ENCODE peak calls at places on chromosomes 11 and 22, in six cellular contexts. P is body of pancreas; B is stimulated activated naive CD8-positive, alpha-beta T cell treated with anti-CD3 and anti-CD28 coated beads, Interleukin-15, Interleukin-2, amounts not matched to agents 100 U/mL and 50 U/mL, for 24 hours; J is GM19239; A is stimulated activated naive B cell treated with anti-CD40 and anti-IgM and Interleukin-4, amounts not matched to agents 10 μg/mL and 1 μg/mL and 100 μg/mL, for 72 hours; K is activated T-cell treated with anti-CD3 and anti-CD28 coated beads for 1 hour. Q is an unnamed sample.

GRCh38 chr22:47372596-47373385 is 610.3 kb downstream of the TBC1D22A start:
- DNase-seq in J (no peak), K (no peak), A (no peak), P (peak), B (no peak), Q (no peak)

GRCh38 chr11:6194065-6194581 is 4.9 kb upstream of the OR52W1 start:
- DNase-seq in P (no peak), B (no peak), K (no peak), A (no peak), J (no peak), Q (no peak)

GRCh38 chr11:113896156-113896879 is 8.3 kb upstream of the HTR3B start:
- DNase-seq in K (peak), J (no peak), B (peak), P (peak), A (peak), Q (no peak)

GRCh38 chr11:76629133-76629852 is 41.3 kb downstream of the LRRC32 start:
- DNase-seq in P (no peak), A (peak), B (peak), J (no peak), K (no peak), Q (no peak)

GRCh38 chr11:134045799-134046635 is 22.9 kb upstream of the JAM3 start:
- DNase-seq in P (no peak), J (no peak), A (no peak), K (no peak), B (no peak), Q (no peak)

GRCh38 chr11:31943056-31943780 is 132.1 kb upstream of the PAX6 start:
- DNase-seq in B (no peak), K (no peak), J (no peak), A (no peak), P (no peak), Q (no peak)

GRCh38 chr22:31275018-31275417 is 17.3 kb downstream of the PIK3IP1 start:
- DNase-seq in B (no peak), P (no peak), J (no peak), K (no peak), A (no peak), Q (no peak)

GRCh38 chr22:28247114-28247513 is 328.1 kb upstream of the PITPNB start:
- DNase-seq in A (no peak), J (no peak), K (no peak), B (no peak), P (no peak), Q (no peak)

GRCh38 chr22:23709107-23709506 is 18.3 kb downstream of the RGL4 start:
- DNase-seq in K (no peak), B (no peak), P (no peak), J (no peak), A (no peak), Q (no peak)

GRCh38 chr11:12453243-12453642 is 75.9 kb downstream of the PARVA start:
- DNase-seq in A (no peak), K (no peak), J (no peak), P (no peak), B (no peak), Q (no peak)

GRCh38 chr22:27810566-27810965 is 9.0 kb upstream of the MN1 start:
- DNase-seq in P (peak), B (no peak), J (no peak), A (no peak), K (no peak), Q (no peak)

GRCh38 chr11:58525037-58525614 is 17.2 kb upstream of the OR5B21 start:
- DNase-seq in B (no peak), P (no peak), J (peak), K (no peak), A (peak), Q (no peak)

GRCh38 chr11:64447717-64448598 is 89.0 kb downstream of the RPS6KA4 start:
- DNase-seq in A (peak), P (peak), J (peak), B (peak), K (no peak), Q (no peak)

GRCh38 chr22:19488884-19489843 is 9.4 kb downstream of the CDC45 start:
- DNase-seq in P (no peak), B (no peak), J (no peak), A (no peak), K (no peak), Q (no peak)

GRCh38 chr11:32478277-32478731 is 43.0 kb upstream of the WT1 start:
- DNase-seq in K (no peak), B (no peak), P (no peak), A (no peak), J (no peak), Q (no peak)

GRCh38 chr11:71947498-71947897 is 18.7 kb downstream of the RNF121 start:
- DNase-seq in A (no peak), B (no peak), K (no peak), P (no peak), J (no peak), Q (no peak)

GRCh38 chr11:68002575-68002942 is 1.3 kb downstream of the UNC93B1 start:
- DNase-seq in B (no peak), A (peak), P (no peak), J (no peak), K (no peak), Q (no peak)

GRCh38 chr22:28247667-28248363 is 328.8 kb upstream of the PITPNB start:
- DNase-seq in J (no peak), P (no peak), A (no peak), K (no peak), B (no peak), Q (no peak)

GRCh38 chr22:35155403-35156025 is 89.6 kb downstream of the ISX start:
- DNase-seq in J (no peak), A (no peak), K (no peak), B (no peak), P (no peak), Q (no peak)

GRCh38 chr22:39594411-39594810 is 23.9 kb downstream of the CACNA1I start:
- DNase-seq in A (no peak), K (no peak), J (no peak), P (no peak), B (no peak), Q (no peak)

GRCh38 chr11:96145163-96145585 is 197.8 kb downstream of the MAML2 start:
- DNase-seq in J (no peak), A (no peak), B (no peak), P (no peak), K (no peak), Q (no peak)

GRCh38 chr22:29040385-29041275 is 21.0 kb downstream of the C22orf31 start:
- DNase-seq in P (peak), J (peak), A (peak), B (peak), K (peak), Q (peak)

GRCh38 chr11:114033572-114033971 is 25.9 kb upstream of the ZBTB16 start:
- DNase-seq in K (no peak), P (no peak), B (no peak), J (no peak), A (no peak), Q (no peak)

GRCh38 chr22:33476716-33477115 is 418.5 kb upstream of the SYN3 start:
- DNase-seq in P (no peak), K (no peak), A (no peak), J (no peak), B (no peak), Q (no peak)

GRCh38 chr11:61720597-61720996 is 31.8 kb upstream of the MYRF start:
- DNase-seq in P (no peak), A (no peak), J (no peak), K (no peak), B (no peak), Q (no peak)

GRCh38 chr11:43789700-43790443 is 90.8 kb upstream of the ALKBH3 start:
- DNase-seq in P (no peak), A (no peak), J (no peak), K (no peak), B (no peak), Q (no peak)

GRCh38 chr11:66465371-66466224 is 1.1 kb upstream of the PELI3 start:
- DNase-seq in B (no peak), K (no peak), J (no peak), A (no peak), P (no peak), Q (no peak)

GRCh38 chr22:24768537-24769374 is 5.8 kb downstream of the PIWIL3 start:
- DNase-seq in P (peak), B (peak), J (peak), A (no peak), K (peak), Q (no peak)

GRCh38 chr22:49838771-49839717 is 11.4 kb upstream of the BRD1 start:
- DNase-seq in B (peak), J (peak), K (peak), A (peak), P (no peak), Q (peak)

GRCh38 chr11:60194511-60194910 is 11.6 kb upstream of the MS4A6A start:
- DNase-seq in P (no peak), A (no peak), B (no peak), J (no peak), K (no peak), Q (no peak)

GRCh38 chr11:57482782-57483569 is 22.6 kb downstream of the RTN4RL2 start:
- DNase-seq in K (peak), J (no peak), B (peak), A (peak), P (no peak), Q (peak)

Q was measured in activated gamma-delta T cell treated with anti-CD3 and anti-CD28 coated beads, Interleukin-2, amount 50 U/mL, for 16 hours.